ENCODE peak calls at places on chromosome 1, in five cellular contexts. D, W, H, U and P are unnamed samples.

GRCh38 chr1:219171192-219171935 is 2.3 kb upstream of the LYPLAL1 start:
- DNase-seq in D (no peak), U (no peak), H (no peak), W (no peak), P (no peak)

GRCh38 chr1:115203287-115203686 is 114.0 kb upstream of the TSPAN2 start:
- DNase-seq in U (no peak), D (no peak), H (no peak), W (no peak), P (no peak)

GRCh38 chr1:185376840-185377635 is 60.0 kb upstream of the IVNS1ABP start:
- DNase-seq in W (no peak), D (no peak), H (no peak), U (no peak), P (no peak)

GRCh38 chr1:2605754-2606003 is 19.1 kb downstream of the PRXL2B start:
- DNase-seq in U (no peak), H (no peak), D (no peak), W (no peak), P (no peak)

GRCh38 chr1:245771521-245772281 is 616.9 kb downstream of the KIF26B start:
- DNase-seq in U (no peak), W (no peak), H (no peak), D (no peak), P (no peak)

GRCh38 chr1:47627471-47628370 is 189.9 kb downstream of the FOXD2 start:
- DNase-seq in U (no peak), W (no peak), D (no peak), H (peak; percentile 67), P (peak; percentile 53)

GRCh38 chr1:93668121-93668520 is 13.5 kb downstream of the BCAR3 start:
- DNase-seq in W (no peak), D (no peak), U (no peak), H (peak; percentile 39), P (peak; percentile 82)

GRCh38 chr1:208808301-208808700 is 564.1 kb upstream of the PLXNA2 start:
- DNase-seq in D (no peak), W (no peak), H (no peak), U (no peak), P (no peak)

GRCh38 chr1:87077959-87078673 is 163.7 kb downstream of the HS2ST1 start:
- DNase-seq in W (no peak), U (no peak), D (no peak), H (no peak), P (no peak)

GRCh38 chr1:116352349-116352813 is 20.7 kb upstream of the ATP1A1 start:
- DNase-seq in W (no peak), H (no peak), U (no peak), D (no peak), P (no peak)

GRCh38 chr1:170126691-170127090 is 19.1 kb upstream of the NTMT2 start:
- DNase-seq in H (no peak), U (no peak), W (peak; percentile 49), D (no peak), P (peak; percentile 2)